ENCODE peak calls at places on chromosomes 13 and 19, in eight cellular contexts. V is right lobe of liver; S is head of caudate nucleus; N is brain microvascular endothelial cell; X is effector memory CD8-positive, alpha-beta T cell; O is SW 1271; U is right atrium auricular region; J is stimulated activated CD4-positive, alpha-beta T cell treated with anti-CD3 and anti-CD28 coated beads, Interleukin-4, amount 100 ng/mL, for 1 hour. A is an unnamed sample.

GRCh38 chr19:14114854-14115253 is 2.7 kb downstream of the PRKACA start:
- DNase-seq in V (peak; percentile 79), S (peak; percentile 36), N (no peak), X (peak; percentile 40), O (no peak), U (peak; percentile 71), J (peak; percentile 65), A (no peak)

GRCh38 chr13:44352671-44353070 is 21.0 kb upstream of the SERP2 start:
- DNase-seq in V (no peak), S (no peak), N (no peak), X (no peak), O (no peak), U (no peak), J (no peak), A (no peak)

GRCh38 chr13:97385146-97385545 is 48.8 kb upstream of the RAP2A start:
- DNase-seq in V (no peak), S (no peak), N (no peak), X (no peak), O (no peak), U (no peak), J (no peak), A (no peak)

GRCh38 chr13:95546919-95547318 is 5.6 kb upstream of the CLDN10 start:
- DNase-seq in V (no peak), S (no peak), N (no peak), X (no peak), O (no peak), U (no peak), J (no peak), A (no peak)

GRCh38 chr19:41804327-41804726 is 7.9 kb downstream of the CEACAM3 start:
- DNase-seq in V (no peak), S (no peak), N (no peak), X (no peak), O (no peak), U (no peak), J (no peak), A (no peak)

GRCh38 chr19:1389033-1389940 is 5.6 kb downstream of the NDUFS7 start:
- DNase-seq in V (no peak), S (peak; percentile 89), N (no peak), X (no peak), O (no peak), U (no peak), J (no peak), A (no peak)

GRCh38 chr19:51607920-51608562 is 22.2 kb downstream of the SIGLEC5 start:
- DNase-seq in V (peak; percentile 79), S (peak; percentile 71), N (peak; percentile 75), X (peak; percentile 17), O (no peak), U (no peak), J (peak; percentile 67), A (no peak)

GRCh38 chr13:44293908-44294735 is 79.5 kb upstream of the SERP2 start:
- DNase-seq in V (no peak), S (no peak), N (no peak), X (no peak), O (no peak), U (no peak), J (no peak), A (no peak)

GRCh38 chr19:13051581-13052165 is 51.0 kb downstream of the LYL1 start:
- DNase-seq in V (no peak), S (peak; percentile 45), N (no peak), X (no peak), O (no peak), U (no peak), J (peak; percentile 40), A (no peak)

GRCh38 chr13:62747152-62747551 is 1331.5 kb upstream of the PCDH20 start:
- DNase-seq in V (no peak), S (no peak), N (no peak), X (no peak), O (no peak), U (no peak), J (no peak), A (no peak)

GRCh38 chr13:99316657-99317244 is 9.6 kb upstream of the GPR183 start:
- DNase-seq in V (no peak), S (no peak), N (no peak), X (no peak), O (no peak), U (no peak), J (no peak), A (no peak)

GRCh38 chr19:55304279-55304978 is 20.6 kb downstream of the BRSK1 start:
- DNase-seq in V (no peak), S (no peak), N (no peak), X (no peak), O (peak; percentile 34), U (no peak), J (peak; percentile 18), A (no peak)

GRCh38 chr19:31676271-31677004 is 327.2 kb upstream of the TSHZ3 start:
- DNase-seq in V (no peak), S (no peak), N (no peak), X (no peak), O (peak; percentile 37), U (no peak), J (no peak), A (no peak)

GRCh38 chr19:21158523-21159135 is 16.8 kb downstream of the ZNF431 start:
- DNase-seq in V (no peak), S (no peak), N (peak; percentile 4), X (no peak), O (peak; percentile 26), U (no peak), J (no peak), A (no peak)

GRCh38 chr13:49701481-49701880 is 10.2 kb upstream of the EBPL start:
- DNase-seq in V (no peak), S (no peak), N (no peak), X (no peak), O (no peak), U (no peak), J (no peak), A (no peak)

GRCh38 chr13:27401210-27401609 is 23.2 kb upstream of the GTF3A start:
- DNase-seq in V (no peak), S (peak; percentile 39), N (no peak), X (no peak), O (no peak), U (no peak), J (no peak), A (no peak)

GRCh38 chr13:109036091-109036490 is 406.7 kb downstream of the MYO16 start:
- DNase-seq in V (no peak), S (no peak), N (no peak), X (no peak), O (no peak), U (no peak), J (no peak), A (no peak)

GRCh38 chr13:60572003-60572792 is 175.2 kb downstream of the TDRD3 start:
- DNase-seq in V (no peak), S (no peak), N (peak; percentile 47), X (no peak), O (peak; percentile 28), U (no peak), J (no peak), A (no peak)

GRCh38 chr19:42695811-42696503 is 44.3 kb downstream of the PSG3 start:
- DNase-seq in V (no peak), S (no peak), N (no peak), X (no peak), O (no peak), U (no peak), J (no peak), A (no peak)

GRCh38 chr19:723247-723646 is 14.5 kb downstream of the PALM start:
- DNase-seq in V (no peak), S (no peak), N (no peak), X (no peak), O (no peak), U (no peak), J (no peak), A (no peak)

GRCh38 chr19:4337906-4338440 is 654 bp downstream of the STAP2 start:
- DNase-seq in V (peak; percentile 78), S (no peak), N (no peak), X (no peak), O (no peak), U (no peak), J (no peak), A (no peak)

GRCh38 chr19:29517946-29518345 is 7.8 kb upstream of the VSTM2B start:
- DNase-seq in V (peak; percentile 25), S (no peak), N (no peak), X (no peak), O (no peak), U (no peak), J (no peak), A (no peak)

A was measured in vagina.